ENCODE peak calls at places on chromosomes 4 and X, in five cellular contexts. One of them, this sample, is unnamed.

GRCh38 chr4:185396724-185397402 is at the start of gene ANKRD37:
- DNase-seq in K562: peak; percentile 42
- DNase-seq in cardiac muscle cell: peak; percentile 61
- DNase-seq in kidney tubule cell: peak; percentile 85
- DNase-seq in left ventricle myocardium superior: peak; percentile 56
- DNase-seq in this sample: peak; percentile 46

GRCh38 chr4:80142396-80143304 is 54.7 kb upstream of the PRDM8 start:
- DNase-seq in K562: peak; percentile 38
- DNase-seq in left ventricle myocardium superior: no peak
- DNase-seq in cardiac muscle cell: no peak
- DNase-seq in kidney tubule cell: peak; percentile 2
- DNase-seq in this sample: no peak

GRCh38 chrX:49037883-49038475 is 5.2 kb downstream of the TFE3 start:
- DNase-seq in left ventricle myocardium superior: no peak
- DNase-seq in cardiac muscle cell: no peak
- DNase-seq in K562: no peak
- DNase-seq in kidney tubule cell: peak; percentile 16
- DNase-seq in this sample: no peak

GRCh38 chrX:120604359-120604782 is 470 bp downstream of the MCTS1 start:
- DNase-seq in kidney tubule cell: peak; percentile 43
- DNase-seq in left ventricle myocardium superior: no peak
- DNase-seq in cardiac muscle cell: peak; percentile 1
- DNase-seq in K562: peak; percentile 41
- DNase-seq in this sample: no peak

GRCh38 chr4:166734797-166735196 is 499.5 kb downstream of the SPOCK3 start:
- DNase-seq in kidney tubule cell: no peak
- DNase-seq in K562: no peak
- DNase-seq in left ventricle myocardium superior: no peak
- DNase-seq in cardiac muscle cell: no peak
- DNase-seq in this sample: no peak

GRCh38 chr4:2786152-2786671 is 6.7 kb upstream of the SH3BP2 start:
- DNase-seq in kidney tubule cell: no peak
- DNase-seq in cardiac muscle cell: no peak
- DNase-seq in left ventricle myocardium superior: peak; percentile 20
- DNase-seq in K562: no peak
- DNase-seq in this sample: no peak

GRCh38 chr4:30912098-30912719 is 192.0 kb downstream of the PCDH7 start:
- DNase-seq in left ventricle myocardium superior: no peak
- DNase-seq in K562: no peak
- DNase-seq in cardiac muscle cell: peak; percentile 25
- DNase-seq in kidney tubule cell: no peak
- DNase-seq in this sample: no peak

GRCh38 chr4:155999743-156000142 is 46.1 kb upstream of the CTSO start:
- DNase-seq in K562: no peak
- DNase-seq in cardiac muscle cell: peak; percentile 67
- DNase-seq in kidney tubule cell: no peak
- DNase-seq in left ventricle myocardium superior: peak; percentile 38
- DNase-seq in this sample: peak; percentile 25

GRCh38 chrX:44958480-44958879 is 85.5 kb downstream of the KDM6A start:
- DNase-seq in kidney tubule cell: no peak
- DNase-seq in K562: no peak
- DNase-seq in left ventricle myocardium superior: no peak
- DNase-seq in cardiac muscle cell: no peak
- DNase-seq in this sample: no peak

GRCh38 chr4:109826719-109827118 is 1.1 kb upstream of the RRH start:
- DNase-seq in kidney tubule cell: peak; percentile 20
- DNase-seq in cardiac muscle cell: peak; percentile 15
- DNase-seq in left ventricle myocardium superior: no peak
- DNase-seq in K562: peak; percentile 22
- DNase-seq in this sample: no peak

GRCh38 chr4:136664988-136665387 is 867.3 kb downstream of the PCDH18 start:
- DNase-seq in left ventricle myocardium superior: no peak
- DNase-seq in K562: no peak
- DNase-seq in kidney tubule cell: peak; percentile 30
- DNase-seq in cardiac muscle cell: no peak
- DNase-seq in this sample: no peak

GRCh38 chr4:183349673-183350072 is 27.4 kb upstream of the CLDN24 start:
- DNase-seq in cardiac muscle cell: no peak
- DNase-seq in left ventricle myocardium superior: no peak
- DNase-seq in K562: no peak
- DNase-seq in kidney tubule cell: peak; percentile 59
- DNase-seq in this sample: no peak

GRCh38 chr4:15598644-15599043 is 56.5 kb downstream of the FBXL5 start:
- DNase-seq in K562: no peak
- DNase-seq in cardiac muscle cell: no peak
- DNase-seq in left ventricle myocardium superior: no peak
- DNase-seq in kidney tubule cell: no peak
- DNase-seq in this sample: no peak

GRCh38 chr4:86019906-86020305 is 339.9 kb downstream of the MAPK10 start:
- DNase-seq in left ventricle myocardium superior: no peak
- DNase-seq in kidney tubule cell: no peak
- DNase-seq in cardiac muscle cell: no peak
- DNase-seq in K562: no peak
- DNase-seq in this sample: no peak

GRCh38 chr4:70251250-70251944 is 9.0 kb downstream of the CSN3 start:
- DNase-seq in kidney tubule cell: no peak
- DNase-seq in cardiac muscle cell: no peak
- DNase-seq in left ventricle myocardium superior: no peak
- DNase-seq in K562: no peak
- DNase-seq in this sample: no peak

GRCh38 chrX:150199803-150200202 is 163.3 kb upstream of the MAMLD1 start:
- DNase-seq in kidney tubule cell: no peak
- DNase-seq in cardiac muscle cell: no peak
- DNase-seq in left ventricle myocardium superior: no peak
- DNase-seq in K562: no peak
- DNase-seq in this sample: no peak

GRCh38 chr4:147542229-147542990 is 61.5 kb downstream of the EDNRA start:
- DNase-seq in cardiac muscle cell: no peak
- DNase-seq in left ventricle myocardium superior: no peak
- DNase-seq in kidney tubule cell: no peak
- DNase-seq in K562: no peak
- DNase-seq in this sample: no peak

GRCh38 chrX:15465896-15466651 is 27.1 kb downstream of the PIR start:
- DNase-seq in left ventricle myocardium superior: no peak
- DNase-seq in cardiac muscle cell: peak; percentile 5
- DNase-seq in K562: no peak
- DNase-seq in kidney tubule cell: no peak
- DNase-seq in this sample: no peak

GRCh38 chr4:142045996-142046395 is 409.6 kb downstream of the IL15 start:
- DNase-seq in cardiac muscle cell: no peak
- DNase-seq in K562: no peak
- DNase-seq in left ventricle myocardium superior: no peak
- DNase-seq in kidney tubule cell: no peak
- DNase-seq in this sample: no peak

GRCh38 chrX:53269536-53270107 is 11.8 kb downstream of the IQSEC2 start:
- DNase-seq in kidney tubule cell: no peak
- DNase-seq in K562: no peak
- DNase-seq in cardiac muscle cell: no peak
- DNase-seq in left ventricle myocardium superior: no peak
- DNase-seq in this sample: no peak

GRCh38 chr4:143294310-143294709 is 42.4 kb upstream of the GAB1 start:
- DNase-seq in kidney tubule cell: no peak
- DNase-seq in left ventricle myocardium superior: peak; percentile 87
- DNase-seq in cardiac muscle cell: no peak
- DNase-seq in K562: no peak
- DNase-seq in this sample: peak; percentile 88

GRCh38 chr4:163665521-163666334 is 171.2 kb downstream of the TMA16 start:
- DNase-seq in left ventricle myocardium superior: no peak
- DNase-seq in kidney tubule cell: no peak
- DNase-seq in K562: no peak
- DNase-seq in cardiac muscle cell: no peak
- DNase-seq in this sample: no peak

GRCh38 chr4:170259631-170260153 is 169.9 kb upstream of the AADAT start:
- DNase-seq in kidney tubule cell: peak; percentile 90
- DNase-seq in cardiac muscle cell: peak; percentile 97
- DNase-seq in left ventricle myocardium superior: no peak
- DNase-seq in K562: peak; percentile 53
- DNase-seq in this sample: peak; percentile 39

GRCh38 chrX:132435222-132435621 is 53.6 kb downstream of the MBNL3 start:
- DNase-seq in K562: no peak
- DNase-seq in kidney tubule cell: no peak
- DNase-seq in left ventricle myocardium superior: no peak
- DNase-seq in cardiac muscle cell: no peak
- DNase-seq in this sample: no peak

GRCh38 chrX:53440631-53441517 is 6.7 kb upstream of the HSD17B10 start:
- DNase-seq in kidney tubule cell: peak; percentile 33
- DNase-seq in K562: no peak
- DNase-seq in left ventricle myocardium superior: peak; percentile 77
- DNase-seq in cardiac muscle cell: no peak
- DNase-seq in this sample: peak; percentile 86

GRCh38 chrX:86805241-86805640 is 657.0 kb downstream of the DACH2 start:
- DNase-seq in kidney tubule cell: no peak
- DNase-seq in K562: no peak
- DNase-seq in cardiac muscle cell: no peak
- DNase-seq in left ventricle myocardium superior: no peak
- DNase-seq in this sample: no peak

GRCh38 chrX:46791927-46792825 is 33.3 kb upstream of the SLC9A7 start:
- DNase-seq in cardiac muscle cell: no peak
- DNase-seq in left ventricle myocardium superior: no peak
- DNase-seq in K562: no peak
- DNase-seq in kidney tubule cell: peak; percentile 92
- DNase-seq in this sample: peak; percentile 25

GRCh38 chrX:130028196-130028595 is 45.8 kb downstream of the BCORL1 start:
- DNase-seq in left ventricle myocardium superior: peak; percentile 74
- DNase-seq in kidney tubule cell: peak; percentile 39
- DNase-seq in cardiac muscle cell: peak; percentile 29
- DNase-seq in K562: peak; percentile 59
- DNase-seq in this sample: peak; percentile 38

GRCh38 chrX:47191331-47191730 is 2.3 kb upstream of the UBA1 start:
- DNase-seq in cardiac muscle cell: peak; percentile 25
- DNase-seq in left ventricle myocardium superior: no peak
- DNase-seq in kidney tubule cell: peak; percentile 59
- DNase-seq in K562: no peak
- DNase-seq in this sample: peak; percentile 24

GRCh38 chr4:46393606-46394005 is 3.7 kb upstream of the GABRA2 start:
- DNase-seq in left ventricle myocardium superior: no peak
- DNase-seq in cardiac muscle cell: no peak
- DNase-seq in K562: no peak
- DNase-seq in kidney tubule cell: no peak
- DNase-seq in this sample: no peak

GRCh38 chrX:128457674-128458073 is 405.5 kb upstream of the ACTRT1 start:
- DNase-seq in cardiac muscle cell: no peak
- DNase-seq in K562: no peak
- DNase-seq in kidney tubule cell: no peak
- DNase-seq in left ventricle myocardium superior: no peak
- DNase-seq in this sample: no peak

GRCh38 chrX:7927259-7928167 is at the start of gene PNPLA4:
- DNase-seq in K562: peak; percentile 85
- DNase-seq in kidney tubule cell: peak; percentile 94
- DNase-seq in left ventricle myocardium superior: peak; percentile 87
- DNase-seq in cardiac muscle cell: peak; percentile 95
- DNase-seq in this sample: peak; percentile 86

GRCh38 chr4:39825741-39826231 is 127.8 kb downstream of the UBE2K start:
- DNase-seq in K562: no peak
- DNase-seq in cardiac muscle cell: no peak
- DNase-seq in left ventricle myocardium superior: no peak
- DNase-seq in kidney tubule cell: peak; percentile 32
- DNase-seq in this sample: no peak

This sample was measured in left cardiac atrium.